ENCODE peak calls at places on chromosome 2, in eight cellular contexts. X is colonic mucosa, C is left lung, J is ovary, P is neural progenitor cell, A is right cardiac atrium, O is OCI-LY7, B is H1. Q is an unnamed sample. For H3K9me3, the result is how much of the 10 kb centered on the place peaks cover.

GRCh38 chr2:101300164-101300563 is 8.3 kb downstream of the RNF149 start:
- DNase-seq in C (no peak), A (no peak), B (no peak), P (no peak), O (no peak), X (no peak), J (no peak), Q (no peak)

GRCh38 chr2:74179063-74179865 is 585 bp upstream of the MOB1A start:
- DNase-seq in C (no peak), B (peak), O (peak), J (peak), P (peak), A (no peak), X (no peak), Q (no peak)

GRCh38 chr2:99880148-99880983 is 262.0 kb downstream of the AFF3 start:
- DNase-seq in O (no peak), B (no peak), C (no peak), X (no peak), A (no peak), J (no peak), P (no peak), Q (no peak)

GRCh38 chr2:227617316-227618250 is at the start of gene SCYGR4:
- DNase-seq in P (no peak), A (no peak), X (no peak), B (no peak), C (no peak), O (no peak), J (no peak), Q (no peak)

GRCh38 chr2:234797566-234798250 is 154.1 kb upstream of the SH3BP4 start:
- DNase-seq in X (no peak), A (no peak), B (no peak), J (no peak), P (no peak), O (peak), C (no peak), Q (no peak)

GRCh38 chr2:45205985-45206384 is 196.7 kb upstream of the SIX2 start:
- DNase-seq in P (no peak), X (no peak), A (no peak), C (no peak), B (peak), O (no peak), J (no peak), Q (no peak)

GRCh38 chr2:28437142-28437835 is 44.6 kb downstream of the FOSL2 start:
- DNase-seq in B (no peak), C (no peak), O (no peak), X (peak), P (no peak), A (peak), J (peak), Q (no peak)

GRCh38 chr2:45128580-45128997 is 119.3 kb upstream of the SIX2 start:
- DNase-seq in X (no peak), J (no peak), O (no peak), C (no peak), B (peak), A (peak), P (no peak), Q (no peak)

GRCh38 chr2:73202156-73203054 is at the start of gene NOTO:
- DNase-seq in X (no peak), J (peak), B (peak), P (peak), C (no peak), O (no peak), A (peak), Q (no peak)

GRCh38 chr2:8676191-8676914 is 5.5 kb upstream of the ID2 start:
- DNase-seq in A (peak), C (peak), B (peak), P (peak), X (peak), O (no peak), J (peak), Q (no peak)

GRCh38 chr2:182868049-182868422 is 1.6 kb upstream of the FRZB start:
- DNase-seq in A (no peak), P (peak), C (no peak), B (no peak), X (no peak), O (peak), J (no peak), Q (no peak)

GRCh38 chr2:236659758-236660150 is 90.1 kb downstream of the ACKR3 start:
- DNase-seq in A (no peak), J (no peak), O (no peak), C (no peak), P (no peak), X (no peak), B (no peak), Q (no peak)

GRCh38 chr2:234142530-234142929 is 92.0 kb downstream of the SPP2 start:
- DNase-seq in C (no peak), X (no peak), O (no peak), P (no peak), B (no peak), A (no peak), J (no peak), Q (no peak)

GRCh38 chr2:77232909-77233308 is 289.3 kb downstream of the LRRTM4 start:
- DNase-seq in B (no peak), P (no peak), J (no peak), X (no peak), O (no peak), C (no peak), A (no peak), Q (no peak)

GRCh38 chr2:64636105-64636873 is 17.4 kb downstream of the SERTAD2 start:
- DNase-seq in P (no peak), C (no peak), J (no peak), X (no peak), B (peak), A (no peak), O (peak), Q (no peak)

DNA sequence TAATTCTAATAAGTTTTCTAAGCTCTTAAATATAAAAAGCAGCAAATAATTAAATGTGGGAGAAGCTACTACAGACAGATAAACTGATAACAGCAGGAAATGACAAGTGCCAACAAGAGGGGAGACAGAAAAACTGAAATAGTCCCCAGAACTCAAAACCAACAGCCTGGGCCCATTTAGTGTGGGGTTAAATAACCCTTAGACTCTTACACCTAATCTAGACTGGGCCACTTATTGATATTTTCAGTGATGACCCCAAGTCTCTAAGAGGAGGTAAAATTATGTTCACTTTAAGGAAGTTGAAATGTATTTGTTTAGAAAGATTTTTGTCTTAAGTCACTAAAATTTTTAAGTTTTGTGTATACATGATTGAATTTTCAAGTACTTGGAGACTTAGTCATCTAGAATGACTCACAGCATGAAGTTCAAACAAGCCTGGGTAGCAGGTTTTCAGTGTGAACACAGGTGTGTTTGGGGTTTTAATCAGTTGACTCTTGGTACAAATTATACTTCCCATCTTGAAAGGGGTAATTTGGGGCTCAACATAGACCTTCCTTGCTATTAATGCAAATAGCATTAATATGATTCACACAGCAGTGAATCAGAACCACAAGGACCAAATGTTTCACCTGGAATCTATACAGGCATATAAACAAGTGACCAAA is 54.9 kb upstream of the MYO3B start:
- DNase-seq in O (no peak), P (no peak), X (no peak), C (no peak), J (no peak), B (no peak), A (no peak), Q (no peak)
- H3K9me3 ChIP-seq in O (under half), P (under half), X (under half), C (under half), J (under half), B (under half), A (under half), Q (under half)

GRCh38 chr2:76202866-76203265 is 492.2 kb upstream of the GCFC2 start:
- DNase-seq in P (no peak), A (no peak), B (no peak), C (no peak), J (no peak), O (no peak), X (no peak), Q (no peak)
- H3K9me3 ChIP-seq in P (under half), A (under half), B (under half), C (under half), J (under half), O (under half), X (under half), Q (under half)

DNA sequence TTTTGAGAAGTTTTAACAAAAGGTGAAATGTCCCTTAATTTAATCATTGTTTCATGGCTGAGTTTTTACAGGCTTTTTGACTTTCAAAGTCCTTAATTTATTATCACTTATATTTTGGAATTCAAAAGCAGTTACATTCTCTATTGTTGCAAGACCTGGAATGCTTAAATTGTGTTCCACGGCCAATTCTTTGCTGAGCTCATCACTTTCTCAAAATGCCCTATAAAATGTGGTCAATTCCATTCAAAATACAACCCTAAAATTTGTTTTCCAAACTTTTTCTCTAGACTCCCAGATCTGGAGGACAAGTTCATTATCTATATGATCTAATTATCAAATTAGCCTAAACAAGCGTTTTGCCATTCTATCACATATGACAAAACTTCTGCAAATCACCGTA is 1051.2 kb downstream of the TDRD15 start:
- DNase-seq in P (no peak), B (no peak), O (no peak), X (no peak), J (no peak), C (no peak), A (no peak), Q (no peak)
- H3K9me3 ChIP-seq in P (under half), B (under half), O (under half), X (under half), J (under half), C (under half), A (under half), Q (under half)

GRCh38 chr2:205556841-205557539 is 125.3 kb upstream of the NRP2 start:
- DNase-seq in B (no peak), P (peak), A (peak), X (no peak), O (no peak), J (no peak), C (no peak), Q (no peak)
- H3K9me3 ChIP-seq in B (under half), P (under half), A (under half), X (under half), O (under half), J (under half), C (under half), Q (under half)

DNA sequence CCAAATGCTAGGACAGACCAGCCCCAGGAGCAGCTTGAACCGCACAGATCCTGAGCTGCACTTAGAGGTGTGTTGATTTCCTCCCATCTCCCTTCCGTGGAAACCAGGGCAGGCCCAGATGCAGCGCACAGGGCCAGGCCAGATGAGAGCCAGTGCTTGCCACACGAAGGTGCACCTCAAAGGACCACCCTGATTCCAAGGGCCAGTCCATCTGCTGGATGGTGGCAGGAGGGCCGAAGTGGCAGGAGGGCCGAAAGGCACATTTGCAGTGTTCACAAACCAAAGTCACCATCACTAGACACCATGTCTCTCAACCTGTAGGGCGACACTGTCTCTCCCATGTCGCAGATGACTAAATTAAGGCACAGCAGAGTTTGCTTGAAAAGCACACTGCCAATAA is 370.7 kb upstream of the MYT1L start:
- DNase-seq in J (no peak), O (no peak), C (no peak), P (no peak), A (no peak), X (no peak), B (no peak), Q (no peak)
- H3K9me3 ChIP-seq in J (under half), O (under half), C (under half), P (under half), A (under half), X (under half), B (under half), Q (under half)

GRCh38 chr2:9858730-9859068 is 15.4 kb downstream of the TAF1B start:
- DNase-seq in X (no peak), A (no peak), J (no peak), O (no peak), P (no peak), B (no peak), C (no peak), Q (no peak)

GRCh38 chr2:9852881-9853280 is 9.6 kb downstream of the TAF1B start:
- DNase-seq in X (no peak), C (no peak), J (no peak), B (no peak), A (no peak), P (no peak), O (no peak), Q (no peak)

GRCh38 chr2:9857814-9858729 is 14.8 kb downstream of the TAF1B start:
- DNase-seq in C (no peak), B (no peak), J (no peak), O (peak), X (no peak), A (no peak), P (no peak), Q (no peak)
- H3K9me3 ChIP-seq in C (under half), B (under half), J (under half), O (under half), X (under half), A (under half), P (under half), Q (under half)

GRCh38 chr2:95232232-95232631 is 24.9 kb downstream of the ZNF892 start:
- DNase-seq in J (no peak), X (no peak), P (no peak), O (no peak), C (no peak), B (no peak), A (no peak), Q (no peak)

GRCh38 chr2:95231723-95232122 is 24.4 kb downstream of the ZNF892 start:
- DNase-seq in P (peak), J (no peak), B (peak), A (peak), O (peak), C (peak), X (peak), Q (no peak)

GRCh38 chr2:95234806-95235205 is 27.5 kb downstream of the ZNF892 start:
- DNase-seq in J (no peak), P (no peak), O (no peak), C (no peak), A (no peak), X (no peak), B (no peak), Q (no peak)

GRCh38 chr2:95238131-95238530 is 30.8 kb downstream of the ZNF892 start:
- DNase-seq in A (no peak), O (no peak), B (no peak), J (no peak), C (no peak), X (no peak), P (no peak), Q (no peak)

GRCh38 chr2:95234286-95234785 is 27.0 kb downstream of the ZNF892 start:
- DNase-seq in A (no peak), J (no peak), B (no peak), O (no peak), X (no peak), C (no peak), P (no peak), Q (no peak)
- H3K9me3 ChIP-seq in A (under half), J (under half), B (half or more), O (under half), X (under half), C (under half), P (under half), Q (under half)

DNA sequence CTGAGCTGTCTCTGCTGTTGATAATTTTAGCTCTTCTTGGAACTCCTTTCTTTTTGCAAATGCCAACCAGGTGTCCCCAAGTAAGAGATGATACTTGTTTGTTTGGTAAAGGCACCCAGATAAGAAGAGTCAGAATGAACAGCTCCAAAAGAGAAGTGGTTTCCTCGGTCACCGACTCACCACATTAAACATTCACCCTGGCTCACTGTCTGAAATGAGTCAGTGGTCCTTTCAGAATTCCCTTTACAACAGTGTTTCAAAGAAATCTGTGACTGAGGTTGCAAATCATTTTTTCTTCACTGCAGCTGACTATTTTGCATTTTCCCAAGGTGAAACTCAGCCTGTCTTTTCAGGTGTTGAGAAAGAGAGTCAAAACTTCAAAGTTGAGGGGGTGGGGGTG is 16.2 kb upstream of the CXCR4 start:
- DNase-seq in J (no peak), X (no peak), P (no peak), B (no peak), C (no peak), A (no peak), O (peak), Q (no peak)
- H3K9me3 ChIP-seq in J (under half), X (under half), P (under half), B (under half), C (under half), A (under half), O (under half), Q (under half)

DNA sequence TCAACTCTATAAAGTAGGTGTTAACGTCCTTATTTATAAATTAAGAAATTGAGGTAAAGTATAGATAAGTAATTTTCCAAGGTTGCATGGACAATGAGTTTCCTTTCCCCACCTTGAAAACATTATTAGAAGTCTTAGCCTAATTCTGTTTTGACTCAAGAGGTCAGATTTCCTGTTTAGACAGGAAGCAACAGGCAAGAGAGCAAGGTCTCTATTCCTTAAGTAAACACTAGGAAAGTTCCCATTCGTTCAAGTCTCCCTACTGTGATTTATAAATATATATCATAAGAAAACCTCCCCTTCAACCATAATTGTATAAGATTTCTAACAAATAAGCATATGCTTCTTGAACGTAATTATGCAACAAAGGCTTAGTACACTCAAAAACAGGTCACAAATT is 40.3 kb downstream of the CLASP1 start:
- DNase-seq in B (no peak), J (no peak), P (no peak), X (no peak), C (no peak), O (no peak), A (no peak), Q (no peak)
- H3K9me3 ChIP-seq in B (under half), J (under half), P (under half), X (under half), C (under half), O (under half), A (under half), Q (under half)